ENCODE peak calls at places on chromosomes 13 and 19, in four cellular contexts. E, H, C and O are unnamed samples.

GRCh38 chr19:44930088-44930487 is 11.9 kb upstream of the APOC4 start:
- DNase-seq in E (no peak), H (no peak), C (no peak), O (no peak)

GRCh38 chr19:15124572-15125231 is 17.5 kb downstream of the SYDE1 start:
- DNase-seq in E (no peak), H (no peak), C (no peak), O (no peak)

GRCh38 chr19:56333506-56333905 is 18.9 kb upstream of the ZSCAN5A start:
- DNase-seq in E (peak), H (no peak), C (no peak), O (peak)

GRCh38 chr13:66359910-66360552 is 870.1 kb downstream of the PCDH9 start:
- DNase-seq in E (no peak), H (no peak), C (no peak), O (no peak)

GRCh38 chr13:31530883-31531282 is 208.4 kb upstream of the RXFP2 start:
- DNase-seq in E (no peak), H (no peak), C (no peak), O (no peak)

GRCh38 chr19:44705502-44706010 is 6.6 kb downstream of the CEACAM16 start:
- DNase-seq in E (no peak), H (no peak), C (no peak), O (no peak)

GRCh38 chr13:48542581-48543341 is 9.9 kb upstream of the RCBTB2 start:
- DNase-seq in E (no peak), H (peak), C (peak), O (no peak)

GRCh38 chr13:104936304-104936703 is 1599.2 kb downstream of the EFNB2 start:
- DNase-seq in E (no peak), H (no peak), C (no peak), O (no peak)

GRCh38 chr13:98275711-98276171 is 98.7 kb upstream of the RNF113B start:
- DNase-seq in E (no peak), H (no peak), C (no peak), O (no peak)

GRCh38 chr13:109587689-109588088 is 198.7 kb downstream of the IRS2 start:
- DNase-seq in E (no peak), H (no peak), C (no peak), O (no peak)

GRCh38 chr13:109586509-109587346 is 199.7 kb downstream of the IRS2 start:
- DNase-seq in E (no peak), H (no peak), C (no peak), O (no peak)

DNA sequence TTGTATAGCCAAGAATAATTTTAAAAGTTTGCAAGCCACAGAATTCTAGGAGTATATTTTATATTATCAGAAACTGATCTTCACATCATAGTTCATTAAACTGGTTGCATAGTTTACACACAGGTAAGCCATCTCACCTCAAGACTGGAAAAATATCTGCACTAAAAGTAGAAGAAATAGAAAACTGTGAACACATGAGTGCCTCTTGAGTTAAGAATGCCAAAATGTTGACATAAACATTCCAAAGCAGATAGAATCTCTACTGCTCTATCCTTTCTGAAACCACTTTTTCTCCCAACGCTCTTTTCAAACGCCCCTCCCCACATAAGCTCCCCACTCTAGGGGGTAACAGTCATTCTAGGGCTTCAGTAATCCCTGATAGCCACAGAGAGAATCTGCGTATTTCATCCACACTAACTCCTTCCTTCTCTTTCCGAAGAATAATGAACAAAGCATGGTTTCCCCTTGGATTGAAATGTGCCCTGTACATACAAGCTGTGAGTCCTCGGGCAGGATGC is 201.5 kb downstream of the IRS2 start:
- DNase-seq in E (no peak), H (no peak), C (no peak), O (no peak)
- TF ChIP-seq CTCF in E (no peak), H (no peak), C (no peak), O (no peak)

DNA sequence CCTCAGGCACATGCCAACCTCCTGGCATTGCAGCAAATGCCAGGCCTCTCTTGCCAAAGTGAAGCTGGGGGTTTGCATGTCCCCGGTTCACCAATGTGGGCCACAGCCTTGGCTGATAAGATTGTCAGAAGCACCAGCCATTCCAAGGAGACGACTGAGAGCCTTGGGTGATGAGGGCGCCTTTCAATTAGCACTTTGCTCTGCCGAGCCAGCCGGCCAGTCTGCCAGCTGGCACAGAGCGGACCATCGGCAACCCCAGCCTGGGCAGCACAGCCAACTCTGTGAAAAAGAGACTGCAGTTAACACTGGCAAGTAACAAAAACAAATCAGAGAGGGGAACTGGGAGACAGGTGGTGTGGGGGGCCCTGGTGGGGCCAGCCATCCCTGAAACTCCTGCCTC is 67.3 kb downstream of the EFNB2 start:
- DNase-seq in E (no peak), H (no peak), C (peak), O (no peak)
- H3K4me3 ChIP-seq in E (no peak), H (peak), C (peak), O (no peak)

DNA sequence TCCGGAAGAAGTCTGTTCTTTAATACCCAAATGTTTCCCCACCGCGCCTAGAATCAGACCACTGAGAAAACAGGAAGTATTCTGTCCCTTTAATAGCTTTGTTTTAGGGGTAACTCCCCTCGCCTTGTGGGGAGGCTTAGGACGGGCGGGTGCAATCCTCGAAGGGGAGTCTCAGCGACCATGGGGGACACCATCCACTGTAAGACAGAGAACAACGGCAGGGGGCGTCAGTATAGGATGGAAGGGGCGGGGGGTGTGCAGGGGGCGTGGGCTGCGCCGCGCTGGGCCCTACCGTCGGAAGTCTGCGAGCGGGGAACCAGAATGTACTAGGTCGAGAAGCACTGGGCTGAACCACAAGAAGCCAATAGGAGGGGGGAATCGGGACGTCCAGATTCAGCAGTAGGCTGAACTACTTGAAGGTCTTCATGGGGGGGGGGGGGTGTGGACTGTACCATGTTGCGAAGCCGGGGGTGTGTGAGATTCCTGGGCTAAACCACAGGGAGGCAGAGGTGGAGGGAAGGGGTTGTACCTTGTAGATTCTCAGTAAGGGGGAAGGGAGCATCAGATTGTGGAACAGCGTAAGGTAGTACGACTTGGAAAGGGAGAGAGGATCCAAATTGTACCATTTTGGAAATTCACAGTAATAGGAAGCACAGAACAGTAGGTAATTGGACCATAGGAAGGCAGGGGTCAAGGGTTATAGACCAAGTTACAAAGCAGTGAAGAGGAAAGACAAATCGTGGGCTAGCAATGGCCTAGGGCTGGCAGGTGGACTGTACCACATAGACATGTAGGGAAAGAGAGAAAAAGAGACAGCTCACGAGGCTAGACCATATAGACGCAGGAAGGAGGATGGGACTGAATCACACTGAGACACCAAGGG is 1.0 kb upstream of the DBP start:
- DNase-seq in E (peak), H (peak), C (peak), O (peak)
- TF ChIP-seq CTCF in E (no peak), H (no peak), C (no peak), O (no peak)

DNA sequence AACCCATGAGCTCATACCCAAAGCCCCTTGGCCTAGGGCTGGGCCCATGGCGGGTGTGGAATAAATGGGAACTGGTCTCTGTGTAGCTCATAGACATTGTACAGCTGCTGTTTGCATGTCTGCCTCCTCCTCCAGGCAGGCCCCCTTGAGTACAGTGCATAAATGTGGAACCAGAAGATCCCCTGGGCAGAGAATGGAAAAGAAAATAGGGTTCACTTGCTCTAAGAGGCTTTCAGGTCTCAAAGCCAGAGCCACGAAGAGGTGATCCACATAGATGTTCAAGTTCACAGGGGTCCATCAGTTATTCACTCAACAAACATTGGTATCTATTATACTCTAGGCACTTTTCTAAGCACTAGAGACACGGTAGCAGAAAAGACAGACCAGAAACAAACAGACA is 79.2 kb upstream of the CACNA1A start:
- DNase-seq in E (no peak), H (no peak), C (no peak), O (no peak)
- H3K4me3 ChIP-seq in E (no peak), H (no peak), C (no peak), O (no peak)

GRCh38 chr13:108575430-108575829 is 54.0 kb upstream of the MYO16 start:
- DNase-seq in E (no peak), H (no peak), C (no peak), O (no peak)
- TF ChIP-seq CTCF in E (no peak), H (no peak), C (no peak), O (no peak)

GRCh38 chr13:112928958-112929777 is 39.8 kb upstream of the MCF2L start:
- DNase-seq in E (no peak), H (no peak), C (no peak), O (no peak)
- H3K4me3 ChIP-seq in E (no peak), H (no peak), C (peak), O (no peak)

GRCh38 chr19:40598121-40598917 is 2.9 kb upstream of the LTBP4 start:
- DNase-seq in E (peak), H (peak), C (peak), O (no peak)
- TF ChIP-seq CTCF in E (no peak), H (peak), C (peak), O (peak)

GRCh38 chr19:17874423-17875135 is 2.8 kb downstream of the SLC5A5 start:
- DNase-seq in E (no peak), H (no peak), C (no peak), O (no peak)
- H3K4me3 ChIP-seq in E (no peak), H (no peak), C (no peak), O (no peak)

DNA sequence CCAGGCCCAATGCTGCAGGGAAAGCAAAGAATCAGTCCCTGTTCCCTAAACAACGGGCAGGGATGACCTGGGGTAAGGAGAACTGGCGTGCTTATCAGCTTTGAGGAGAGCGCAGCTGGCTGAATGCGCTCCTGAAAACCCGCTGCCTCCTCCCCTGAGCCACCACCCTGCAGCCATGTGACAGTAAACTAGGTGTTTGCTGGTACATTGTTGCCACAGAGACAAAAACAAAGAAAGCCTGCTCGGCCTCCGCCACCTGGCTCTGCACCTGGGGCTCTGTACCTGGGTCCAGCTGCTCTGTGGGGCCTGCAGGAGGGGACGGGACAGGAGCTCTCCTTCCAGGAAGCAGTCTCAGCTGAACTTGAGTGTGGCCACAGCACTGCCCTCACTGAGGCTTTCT is 21.8 kb downstream of the MCF2L start:
- DNase-seq in E (no peak), H (no peak), C (no peak), O (peak)
- TF ChIP-seq CTCF in E (no peak), H (no peak), C (no peak), O (no peak)